ENCODE peak calls at places on chromosomes 3 and 15, in eight cellular contexts. M, V, A, T, W, U, E and H are unnamed samples. For H3K9me3, the result is how much of the 10 kb centered on the place peaks cover.

GRCh38 chr3:37779289-37780152 is 82.2 kb upstream of the CTDSPL start:
- DNase-seq in W (no peak), U (no peak), M (peak), V (peak), E (no peak), A (peak), T (no peak), H (peak)

GRCh38 chr15:99132122-99132521 is 27.2 kb downstream of the SYNM start:
- DNase-seq in M (no peak), E (no peak), A (no peak), U (no peak), W (no peak), T (no peak), V (no peak), H (no peak)

GRCh38 chr15:78810003-78810376 is 1.3 kb downstream of the ADAMTS7 start:
- DNase-seq in E (no peak), V (no peak), U (no peak), M (no peak), W (no peak), A (no peak), T (no peak), H (no peak)

GRCh38 chr3:78091478-78092119 is 1051.7 kb downstream of the ROBO2 start:
- DNase-seq in T (no peak), A (no peak), M (no peak), V (no peak), E (no peak), W (no peak), U (no peak), H (no peak)

GRCh38 chr3:105835606-105836005 is 33.2 kb downstream of the CBLB start:
- DNase-seq in T (no peak), M (no peak), W (no peak), V (no peak), A (no peak), E (no peak), U (no peak), H (no peak)

GRCh38 chr3:153163349-153164008 is 1.5 kb downstream of the RAP2B start:
- DNase-seq in A (peak), E (no peak), W (no peak), M (no peak), U (no peak), V (no peak), T (no peak), H (no peak)

GRCh38 chr3:10918011-10918410 is 74.5 kb upstream of the SLC6A1 start:
- DNase-seq in M (no peak), E (no peak), U (no peak), A (no peak), V (no peak), T (no peak), W (no peak), H (no peak)

GRCh38 chr3:52028572-52028971 is 27.8 kb downstream of the DUSP7 start:
- DNase-seq in W (no peak), V (peak), U (no peak), M (no peak), A (peak), E (no peak), T (no peak), H (no peak)

GRCh38 chr3:52555056-52555455 is 18.7 kb downstream of the UQCC5 start:
- DNase-seq in E (no peak), U (no peak), M (no peak), A (no peak), V (no peak), T (no peak), W (no peak), H (no peak)

GRCh38 chr3:52392216-52392930 is 52.5 kb downstream of the SEMA3G start:
- DNase-seq in U (no peak), A (no peak), W (no peak), T (no peak), V (no peak), E (no peak), M (no peak), H (no peak)

GRCh38 chr15:61051570-61052031 is 177.5 kb downstream of the RORA start:
- DNase-seq in W (no peak), T (peak), M (peak), U (peak), V (peak), A (peak), E (no peak), H (peak)

GRCh38 chr3:177465243-177465642 is 268.0 kb upstream of the TBL1XR1 start:
- DNase-seq in W (no peak), A (no peak), T (peak), E (peak), U (no peak), V (no peak), M (no peak), H (no peak)

GRCh38 chr3:177464392-177465225 is 267.3 kb upstream of the TBL1XR1 start:
- DNase-seq in E (no peak), V (no peak), W (no peak), U (no peak), A (no peak), M (no peak), T (no peak), H (no peak)

GRCh38 chr3:177459397-177459796 is 262.1 kb upstream of the TBL1XR1 start:
- DNase-seq in W (no peak), M (no peak), V (no peak), E (no peak), U (no peak), T (no peak), A (peak), H (no peak)

GRCh38 chr3:177463863-177464262 is 266.6 kb upstream of the TBL1XR1 start:
- DNase-seq in W (no peak), U (no peak), A (peak), V (no peak), E (no peak), M (no peak), T (no peak), H (no peak)

GRCh38 chr3:177460100-177460499 is 262.8 kb upstream of the TBL1XR1 start:
- DNase-seq in M (peak), W (no peak), A (no peak), V (no peak), E (no peak), T (no peak), U (no peak), H (no peak)
- H3K27ac ChIP-seq in M (no peak), W (no peak), A (no peak), V (no peak), E (peak), T (peak), U (no peak), H (no peak)

DNA sequence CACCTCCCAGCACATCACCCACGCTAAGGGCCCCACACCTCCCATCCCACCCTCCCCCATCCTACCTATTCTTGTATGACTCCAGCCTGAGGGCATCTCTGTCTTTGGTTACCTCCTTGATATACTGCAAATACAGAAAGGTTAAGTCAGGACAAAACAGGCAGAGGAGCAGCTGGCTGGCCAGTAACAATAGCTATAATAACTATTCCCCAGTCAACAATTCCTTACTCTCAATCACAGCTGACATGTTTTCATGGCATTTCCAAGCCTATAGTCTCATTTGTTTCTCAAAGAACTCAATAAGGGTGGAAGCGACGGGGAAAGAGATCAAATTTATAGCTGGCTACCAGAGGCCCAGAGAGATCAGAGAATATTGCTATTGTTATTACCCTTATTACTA is 92.9 kb upstream of the C2CD4B start:
- DNase-seq in E (no peak), U (no peak), T (no peak), V (no peak), M (no peak), W (no peak), A (no peak), H (no peak)
- H3K9me3 ChIP-seq in E (under half), U (under half), T (under half), V (under half), M (under half), W (under half), A (under half), H (under half)

DNA sequence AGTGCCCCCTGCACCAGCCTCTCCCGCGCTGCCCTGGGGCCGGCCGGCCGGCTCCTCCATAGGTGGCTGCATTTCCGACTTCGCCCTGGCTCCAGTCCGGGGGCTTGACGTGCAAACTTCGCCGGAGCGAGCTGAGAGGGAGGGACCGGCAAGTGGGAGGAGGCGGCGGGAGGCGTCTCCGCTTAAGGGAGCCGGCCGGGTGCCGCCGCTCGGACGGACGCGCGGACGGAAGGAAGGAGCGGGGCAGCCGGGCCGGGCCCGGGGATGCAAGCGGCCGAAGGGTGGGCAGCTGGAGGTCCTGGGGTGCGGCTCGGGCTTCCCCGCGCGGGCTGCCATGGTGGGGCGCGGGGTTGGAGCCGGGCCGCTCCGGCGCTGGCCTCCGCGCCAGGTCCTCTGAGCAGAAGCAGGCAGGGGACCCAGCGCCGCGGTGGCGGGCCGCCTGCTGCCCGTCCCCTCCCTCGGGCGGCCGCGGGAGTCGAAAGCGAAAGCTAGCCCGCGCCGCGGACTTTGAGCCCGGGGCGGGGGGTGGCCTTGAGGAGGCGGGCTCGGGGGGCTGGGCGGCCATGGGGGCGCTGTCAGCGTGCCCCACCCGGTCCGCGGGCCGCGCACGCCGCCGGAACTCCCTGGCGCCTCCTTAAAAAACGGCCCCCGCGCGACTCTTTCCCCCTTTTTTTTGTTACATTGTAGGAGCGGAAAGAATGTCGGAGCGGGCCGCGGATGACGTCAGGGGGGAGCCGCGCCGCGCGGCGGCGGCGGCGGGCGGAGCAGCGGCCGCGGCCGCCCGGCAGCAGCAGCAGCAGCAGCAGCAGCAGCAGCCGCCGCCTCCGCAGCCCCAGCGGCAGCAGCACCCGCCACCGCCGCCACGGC is at the start of gene SCAANT1:
- DNase-seq in A (peak), M (peak), W (peak), U (peak), V (peak), E (peak), T (peak), H (peak)
- TF ChIP-seq CTCF in A (peak), M (no peak), W (no peak), U (peak), V (no peak), E (peak), T (no peak), H (no peak)

DNA sequence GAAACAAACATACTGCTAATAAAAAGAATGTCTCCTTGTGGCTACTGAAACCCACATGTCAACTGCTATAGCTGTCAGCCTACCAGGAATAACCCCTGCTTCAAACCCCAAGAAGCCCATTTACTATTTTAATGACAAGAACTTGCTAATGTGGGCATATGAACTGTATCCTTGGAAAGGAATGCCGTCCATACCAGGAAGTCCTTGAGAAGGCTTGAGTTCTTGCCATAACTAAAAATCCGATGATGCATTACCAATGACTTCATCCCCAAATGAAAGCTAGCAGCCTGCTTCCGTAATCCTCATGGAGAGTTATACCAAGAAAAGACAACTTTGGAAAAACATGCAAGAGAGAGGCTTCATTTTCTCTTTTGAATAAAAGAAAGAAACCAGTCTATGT is 34.8 kb downstream of the MINDY4B start:
- DNase-seq in A (peak), U (no peak), V (no peak), W (no peak), E (no peak), M (no peak), T (no peak), H (no peak)
- H3K27ac ChIP-seq in A (no peak), U (no peak), V (no peak), W (no peak), E (no peak), M (no peak), T (no peak), H (no peak)

DNA sequence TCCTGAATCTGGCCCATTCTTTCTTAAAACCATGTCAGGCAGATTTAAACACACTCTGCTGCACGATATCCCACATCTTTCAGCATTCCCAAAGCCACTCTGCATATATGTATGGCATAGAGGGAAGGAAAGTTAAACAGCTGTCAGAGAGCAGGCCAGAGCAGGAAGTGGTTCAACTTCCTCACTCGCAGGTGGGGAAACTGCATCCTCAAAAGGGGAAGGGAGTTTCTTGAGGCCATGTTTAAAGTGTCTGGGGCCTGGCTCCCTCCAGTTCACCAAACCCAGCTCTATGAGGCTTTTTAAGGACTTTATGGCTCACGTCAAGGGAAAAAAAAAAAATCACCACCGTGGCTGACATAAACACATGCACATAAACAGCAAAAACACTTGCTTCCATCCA is 123.1 kb downstream of the OPA1 start:
- DNase-seq in M (no peak), W (no peak), V (no peak), E (no peak), U (no peak), A (no peak), T (no peak), H (no peak)
- H3K9me3 ChIP-seq in M (under half), W (under half), V (under half), E (under half), U (under half), A (under half), T (under half), H (under half)

GRCh38 chr3:126657901-126658300 is 3.0 kb upstream of the TXNRD3 start:
- DNase-seq in T (no peak), V (peak), U (no peak), M (no peak), A (no peak), W (no peak), E (no peak), H (no peak)

GRCh38 chr3:126656376-126657134 is 1.6 kb upstream of the TXNRD3 start:
- DNase-seq in V (no peak), A (no peak), M (no peak), E (no peak), T (no peak), W (no peak), U (no peak), H (no peak)

GRCh38 chr3:126655887-126656286 is 963 bp upstream of the TXNRD3 start:
- DNase-seq in E (no peak), T (no peak), A (no peak), M (no peak), W (no peak), V (no peak), U (no peak), H (no peak)

GRCh38 chr3:126658584-126658983 is 3.7 kb upstream of the TXNRD3 start:
- DNase-seq in U (no peak), A (no peak), T (no peak), V (no peak), W (no peak), E (no peak), M (no peak), H (no peak)

DNA sequence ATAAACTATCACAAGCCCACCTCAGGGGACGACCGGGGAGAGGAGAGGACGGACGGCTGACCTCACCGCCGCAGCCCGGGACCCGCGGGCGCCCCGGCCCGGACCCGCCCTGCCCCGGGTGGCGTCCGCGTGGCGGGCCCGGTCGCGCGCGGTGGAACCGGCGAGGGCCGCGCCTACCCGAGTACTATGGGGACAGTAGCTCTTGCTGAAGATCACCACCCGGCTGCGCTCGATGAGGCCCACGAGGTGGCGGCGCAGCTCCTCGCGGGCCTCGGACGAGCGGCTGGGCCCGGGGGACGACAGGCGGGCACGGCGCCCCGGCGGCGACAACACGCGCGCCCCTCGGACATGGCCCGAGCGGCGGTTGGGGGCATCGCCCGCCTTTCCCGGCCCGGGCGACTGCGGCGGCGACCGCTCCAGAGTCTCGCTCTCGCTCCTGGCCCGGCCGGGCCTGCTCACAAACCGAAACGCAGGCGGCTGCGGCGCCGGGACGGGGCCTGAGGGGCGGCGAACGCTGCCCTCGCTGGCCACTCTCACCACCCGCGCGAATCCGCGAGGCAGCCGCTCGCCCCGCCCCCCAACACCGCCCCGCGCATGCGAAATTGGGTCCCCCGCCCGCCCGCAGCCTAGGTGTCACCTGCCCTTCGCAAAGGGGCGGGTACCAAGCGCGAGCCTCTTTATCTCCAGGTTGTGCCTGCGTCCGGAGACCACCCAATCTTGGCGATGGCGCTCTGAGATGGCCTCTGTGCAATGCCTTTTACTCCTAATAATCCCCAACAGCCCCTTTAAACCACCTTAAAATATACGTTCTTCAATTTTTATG is at the start of gene TXNRD3:
- DNase-seq in T (peak), W (peak), A (peak), E (peak), U (peak), M (peak), V (peak), H (no peak)
- TF ChIP-seq CTCF in T (no peak), W (no peak), A (peak), E (no peak), U (peak), M (peak), V (no peak), H (no peak)

GRCh38 chr3:156782921-156783320 is 43.2 kb upstream of the LEKR1 start:
- DNase-seq in T (no peak), M (no peak), W (no peak), A (peak), E (no peak), V (no peak), U (no peak), H (no peak)
- H3K27ac ChIP-seq in T (no peak), M (no peak), W (no peak), A (peak), E (no peak), V (no peak), U (no peak), H (no peak)

GRCh38 chr3:196432137-196432879 is at the start of gene UBXN7:
- DNase-seq in M (peak), V (peak), W (peak), U (peak), A (peak), T (peak), E (peak), H (peak)
- H3K9me3 ChIP-seq in M (under half), V (under half), W (under half), U (under half), A (under half), T (under half), E (under half), H (under half)

DNA sequence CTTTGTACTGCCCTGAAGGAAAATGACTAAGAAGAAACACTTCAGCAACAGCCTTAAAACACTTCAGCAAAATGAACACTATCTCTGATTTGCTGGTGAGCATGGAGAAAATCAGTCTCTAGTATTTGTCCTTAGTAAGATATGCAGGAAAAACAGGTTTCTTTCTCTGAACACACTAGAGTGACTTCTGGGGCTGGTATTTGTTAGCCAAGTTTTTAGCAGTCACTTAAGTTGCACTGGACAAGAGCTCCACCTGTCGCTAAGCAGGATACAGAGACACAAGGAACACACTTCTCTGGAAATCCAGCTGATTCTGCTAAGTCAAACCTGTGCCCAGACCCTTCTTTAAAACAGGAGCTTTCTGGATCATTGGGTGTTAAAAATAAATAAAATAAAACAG is 65.3 kb downstream of the CHAC1 start:
- DNase-seq in W (no peak), M (peak), U (no peak), T (no peak), V (no peak), E (peak), A (peak), H (no peak)
- TF ChIP-seq CTCF in W (no peak), M (peak), U (no peak), T (peak), V (no peak), E (peak), A (peak), H (peak)

GRCh38 chr3:46986055-46986730 is 6.7 kb downstream of the NBEAL2 start:
- DNase-seq in V (no peak), W (no peak), E (no peak), A (no peak), T (no peak), U (no peak), M (no peak), H (no peak)

GRCh38 chr3:46985588-46985987 is 6.1 kb downstream of the NBEAL2 start:
- DNase-seq in A (no peak), M (no peak), E (no peak), W (no peak), U (no peak), T (no peak), V (no peak), H (no peak)

GRCh38 chr3:46988616-46989015 is 9.2 kb downstream of the NBEAL2 start:
- DNase-seq in M (no peak), E (no peak), A (no peak), T (no peak), V (no peak), W (no peak), U (no peak), H (no peak)

GRCh38 chr3:46987485-46988401 is 8.3 kb downstream of the NBEAL2 start:
- DNase-seq in E (peak), M (no peak), A (no peak), U (no peak), W (peak), T (no peak), V (peak), H (no peak)

GRCh38 chr3:46986782-46987484 is 7.5 kb downstream of the NBEAL2 start:
- DNase-seq in U (no peak), E (no peak), V (no peak), T (no peak), M (peak), A (no peak), W (no peak), H (no peak)
- H3K27ac ChIP-seq in U (no peak), E (peak), V (no peak), T (no peak), M (no peak), A (no peak), W (peak), H (no peak)